ENCODE peak calls at places on chromosomes 5 and 9, in seven cellular contexts. W is EL; J is psoas muscle; O is NAMALWA; R is C1 segment of cervical spinal cord; X is stimulated activated naive CD4-positive, alpha-beta T cell treated with Interleukin-2 at 50 U/mL for 16 hours; S is skeletal muscle cell. U is an unnamed sample.
A peak's percentile ranks its signal among the peaks of the same experiment; 100 is the strongest.

GRCh38 chr5:107560377-107560776 is 110.4 kb downstream of the EFNA5 start:
- DNase-seq in W (no peak), J (no peak), R (no peak), O (no peak), S (no peak), X (no peak), U (no peak)

GRCh38 chr9:137804908-137805356 is 72.7 kb upstream of the CACNA1B start:
- DNase-seq in J (no peak), O (no peak), R (no peak), W (peak; percentile 22), X (no peak), S (no peak), U (no peak)

GRCh38 chr5:156704139-156704538 is 146.0 kb upstream of the PPP1R2B start:
- DNase-seq in W (no peak), X (no peak), R (no peak), S (no peak), J (no peak), O (no peak), U (no peak)

GRCh38 chr9:126062158-126062929 is 264.3 kb upstream of the MVB12B start:
- DNase-seq in J (no peak), X (no peak), R (no peak), S (no peak), O (no peak), W (no peak), U (no peak)

GRCh38 chr5:27908341-27908740 is 870.0 kb upstream of the CDH9 start:
- DNase-seq in X (no peak), S (no peak), R (no peak), O (no peak), W (no peak), J (no peak), U (no peak)

GRCh38 chr5:81778642-81779041 is 27.7 kb upstream of the SSBP2 start:
- DNase-seq in S (peak; percentile 68), R (no peak), W (peak; percentile 45), J (no peak), O (peak; percentile 16), X (no peak), U (no peak)

GRCh38 chr5:139188558-139189270 is 9.5 kb downstream of the SIL1 start:
- DNase-seq in O (no peak), S (no peak), W (no peak), J (no peak), R (no peak), X (no peak), U (no peak)

GRCh38 chr5:137605377-137605776 is 106.3 kb upstream of the SPOCK1 start:
- DNase-seq in X (no peak), W (peak; percentile 27), O (peak; percentile 11), S (no peak), R (no peak), J (no peak), U (no peak)

GRCh38 chr5:151461312-151461711 is 13.9 kb downstream of the SLC36A1 start:
- DNase-seq in J (no peak), S (no peak), W (no peak), R (no peak), X (no peak), O (no peak), U (no peak)

GRCh38 chr5:44532981-44533380 is 143.8 kb upstream of the FGF10 start:
- DNase-seq in X (no peak), W (no peak), S (no peak), O (no peak), J (no peak), R (no peak), U (no peak)

GRCh38 chr5:37272564-37272963 is 23.4 kb upstream of the CPLANE1 start:
- DNase-seq in O (no peak), W (peak; percentile 85), S (no peak), J (no peak), R (no peak), X (no peak), U (no peak)

GRCh38 chr9:129322641-129323375 is 144.7 kb upstream of the IER5L start:
- DNase-seq in W (no peak), S (no peak), X (no peak), J (peak; percentile 37), R (no peak), O (no peak), U (no peak)

GRCh38 chr9:2559212-2560152 is 62.1 kb upstream of the VLDLR start:
- DNase-seq in S (peak; percentile 84), R (no peak), W (peak; percentile 96), O (no peak), J (peak; percentile 77), X (no peak), U (peak; percentile 87)

GRCh38 chr9:136567651-136568287 is 21.9 kb upstream of the NOTCH1 start:
- DNase-seq in W (peak; percentile 95), X (no peak), J (peak; percentile 78), R (no peak), O (peak; percentile 21), S (peak; percentile 34), U (peak; percentile 73)

GRCh38 chr5:1512541-1513291 is 11.0 kb downstream of the LPCAT1 start:
- DNase-seq in R (no peak), S (no peak), O (no peak), J (peak; percentile 44), W (no peak), X (no peak), U (peak; percentile 10)

GRCh38 chr9:110217656-110218099 is 9.7 kb upstream of the C9orf152 start:
- DNase-seq in W (peak; percentile 53), O (peak; percentile 65), X (no peak), S (peak; percentile 15), J (no peak), R (no peak), U (no peak)

GRCh38 chr5:34736445-34737119 is 80.5 kb downstream of the RAI14 start:
- DNase-seq in O (no peak), X (no peak), J (no peak), R (no peak), W (peak; percentile 47), S (no peak), U (no peak)

GRCh38 chr9:130286072-130286770 is 20.7 kb downstream of the HMCN2 start:
- DNase-seq in W (no peak), O (no peak), J (no peak), R (no peak), X (no peak), S (no peak), U (no peak)

GRCh38 chr5:167870055-167870454 is 421.4 kb upstream of the WWC1 start:
- DNase-seq in X (no peak), J (no peak), S (no peak), W (no peak), O (no peak), R (no peak), U (no peak)

GRCh38 chr9:8401961-8402701 is 602.6 kb upstream of the DMAC1 start:
- DNase-seq in S (no peak), R (no peak), J (no peak), X (no peak), W (no peak), O (no peak), U (no peak)

GRCh38 chr5:77560677-77561263 is 68.7 kb upstream of the WDR41 start:
- DNase-seq in R (no peak), X (no peak), S (peak; percentile 16), O (peak; percentile 57), J (no peak), W (peak; percentile 41), U (no peak)

GRCh38 chr5:94157704-94158608 is 416.6 kb upstream of the POU5F2 start:
- DNase-seq in O (no peak), W (no peak), S (no peak), J (no peak), R (no peak), X (no peak), U (no peak)

GRCh38 chr5:138663009-138663408 is 87.8 kb upstream of the HSPA9 start:
- DNase-seq in W (peak; percentile 44), R (no peak), J (no peak), O (peak; percentile 83), X (peak; percentile 9), S (no peak), U (no peak)

GRCh38 chr9:77957652-77958051 is 74.0 kb downstream of the GNAQ start:
- DNase-seq in R (no peak), S (no peak), X (no peak), W (no peak), J (no peak), O (no peak), U (no peak)

GRCh38 chr5:1312993-1313833 is 18.3 kb upstream of the TERT start:
- DNase-seq in R (no peak), O (peak; percentile 85), W (peak; percentile 21), X (no peak), S (no peak), J (peak; percentile 30), U (no peak)